ENCODE peak calls at places on chromosomes 6 and 20, in five cellular contexts. L is GM20000, D is ACHN, I is putamen, Y is IMR-90. T is an unnamed sample.
A peak's percentile ranks its signal among the peaks of the same experiment; 100 is the strongest.

GRCh38 chr6:3776881-3777507 is 25.5 kb upstream of the PXDC1 start:
- DNase-seq in D (no peak), L (no peak), I (no peak), Y (no peak), T (no peak)

GRCh38 chr20:42598586-42598985 is 591.1 kb downstream of the PTPRT start:
- DNase-seq in Y (no peak), L (no peak), D (no peak), I (no peak), T (no peak)

GRCh38 chr20:8073024-8073832 is 53.7 kb upstream of the TMX4 start:
- DNase-seq in Y (peak; percentile 90), D (no peak), I (no peak), L (no peak), T (peak; percentile 35)

GRCh38 chr6:116210750-116211425 is 43.0 kb downstream of the TSPYL4 start:
- DNase-seq in L (no peak), D (peak; percentile 57), I (no peak), Y (peak; percentile 74), T (peak; percentile 75)

GRCh38 chr20:33732166-33732970 is 572 bp downstream of the ZNF341 start:
- DNase-seq in I (no peak), L (peak; percentile 90), D (no peak), Y (no peak), T (peak; percentile 76)

GRCh38 chr20:59677586-59677985 is 73.2 kb downstream of the PHACTR3 start:
- DNase-seq in D (no peak), I (no peak), L (no peak), Y (no peak), T (no peak)

GRCh38 chr6:157068691-157069228 is 254.6 kb downstream of the TMEM242 start:
- DNase-seq in L (peak; percentile 64), I (no peak), D (peak; percentile 53), Y (peak; percentile 49), T (no peak)

GRCh38 chr6:106927531-106928398 is 46.8 kb downstream of the CD24 start:
- DNase-seq in D (peak; percentile 64), Y (peak; percentile 21), L (peak; percentile 25), I (no peak), T (peak; percentile 77)

GRCh38 chr6:112603726-112604125 is 256.6 kb downstream of the RFPL4B start:
- DNase-seq in L (no peak), D (no peak), I (no peak), Y (no peak), T (no peak)

GRCh38 chr6:23354004-23354403 is 772.0 kb upstream of the NRSN1 start:
- DNase-seq in Y (no peak), L (no peak), D (no peak), I (no peak), T (no peak)

GRCh38 chr6:47256361-47256760 is 53.3 kb downstream of the TNFRSF21 start:
- DNase-seq in L (no peak), Y (no peak), D (no peak), I (no peak), T (no peak)

GRCh38 chr6:152087096-152087495 is 279.6 kb downstream of the ESR1 start:
- DNase-seq in Y (peak; percentile 30), L (no peak), D (no peak), I (no peak), T (no peak)

GRCh38 chr6:6915813-6916547 is 191.8 kb upstream of the RREB1 start:
- DNase-seq in Y (peak; percentile 22), L (no peak), D (peak; percentile 4), I (peak; percentile 7), T (peak; percentile 57)

GRCh38 chr6:39389372-39389767 is 66.9 kb upstream of the KCNK16 start:
- DNase-seq in I (no peak), L (no peak), D (peak; percentile 7), Y (no peak), T (no peak)

GRCh38 chr6:81911446-81911845 is 159.0 kb upstream of the TENT5A start:
- DNase-seq in Y (no peak), D (no peak), L (no peak), I (no peak), T (peak; percentile 30)

GRCh38 chr20:50561379-50562078 is 51.3 kb downstream of the PTPN1 start:
- DNase-seq in D (peak; percentile 89), L (no peak), I (peak; percentile 63), Y (peak; percentile 99), T (peak; percentile 85)

GRCh38 chr6:144343736-144344428 is 58.7 kb downstream of the UTRN start:
- DNase-seq in D (no peak), I (no peak), Y (no peak), L (peak; percentile 53), T (no peak)

GRCh38 chr20:51788822-51789221 is 13.5 kb downstream of the SALL4 start:
- DNase-seq in D (no peak), L (no peak), Y (no peak), I (no peak), T (no peak)

GRCh38 chr6:3804981-3805380 is 44.2 kb upstream of the FAM50B start:
- DNase-seq in L (no peak), Y (no peak), D (no peak), I (no peak), T (no peak)

GRCh38 chr6:136737343-136738177 is 54.7 kb downstream of the MAP3K5 start:
- DNase-seq in Y (peak; percentile 82), D (no peak), I (no peak), L (no peak), T (peak; percentile 33)

GRCh38 chr6:1001655-1002349 is 308.9 kb upstream of the EXOC2 start:
- DNase-seq in L (peak; percentile 50), Y (no peak), D (no peak), I (no peak), T (peak; percentile 2)

GRCh38 chr20:53631909-53632662 is 38.4 kb upstream of the ZNF217 start:
- DNase-seq in D (no peak), I (no peak), Y (no peak), L (no peak), T (no peak)

GRCh38 chr6:7615611-7616383 is 25.8 kb downstream of the SNRNP48 start:
- DNase-seq in D (peak; percentile 53), I (peak; percentile 42), L (peak; percentile 53), Y (peak; percentile 65), T (peak; percentile 70)

GRCh38 chr20:49676581-49677291 is 36.9 kb downstream of the B4GALT5 start:
- DNase-seq in I (no peak), L (peak; percentile 29), Y (peak; percentile 71), D (peak; percentile 70), T (peak; percentile 68)

GRCh38 chr6:163943647-163944395 is 529.3 kb downstream of the QKI start:
- DNase-seq in Y (peak; percentile 35), D (no peak), L (no peak), I (peak; percentile 86), T (no peak)

GRCh38 chr6:35024601-35025054 is 116.5 kb downstream of the TCP11 start:
- DNase-seq in I (peak; percentile 80), Y (peak; percentile 45), L (no peak), D (peak; percentile 25), T (peak; percentile 92)

GRCh38 chr6:168124161-168124560 is 45.1 kb upstream of the FRMD1 start:
- DNase-seq in Y (no peak), I (no peak), L (no peak), D (no peak), T (no peak)

GRCh38 chr6:132471787-132472186 is 41.1 kb downstream of the STX7 start:
- DNase-seq in L (no peak), D (no peak), Y (no peak), I (no peak), T (no peak)

GRCh38 chr6:37667050-37667814 is 30.5 kb downstream of the MDGA1 start:
- DNase-seq in Y (peak; percentile 90), D (no peak), I (no peak), L (no peak), T (no peak)

GRCh38 chr6:120355822-120356221 is 978.5 kb downstream of the TBC1D32 start:
- DNase-seq in D (no peak), I (no peak), Y (no peak), L (no peak), T (no peak)

GRCh38 chr20:49482173-49482572 is 295 bp downstream of the KCNB1 start:
- DNase-seq in I (no peak), D (no peak), Y (no peak), L (no peak), T (no peak)

GRCh38 chr6:24960991-24961475 is 25.3 kb upstream of the RIPOR2 start:
- DNase-seq in L (no peak), I (no peak), Y (no peak), D (no peak), T (no peak)

T was measured in myocyte.